ENCODE peak calls at places on chromosome 19, in ten cellular contexts. X is body of pancreas, B is uterus, H is heart left ventricle, K is Peyer's patch, N is breast epithelium, P is stomach, I is sigmoid colon, R is IMR-90, M is tibial nerve. S is an unnamed sample.
A peak's percentile ranks its signal among the peaks of the same experiment; 100 is the strongest.

GRCh38 chr19:17751103-17751911 is at the start of gene FCHO1:
- DNase-seq in X (no peak), B (no peak), H (peak; percentile 77), K (peak; percentile 95), N (no peak), P (peak; percentile 51), I (peak; percentile 71), R (no peak), M (no peak), S (peak; percentile 78)

GRCh38 chr19:40512473-40513344 is 45.9 kb downstream of the SPTBN4 start:
- DNase-seq in X (no peak), B (no peak), H (no peak), K (no peak), N (no peak), P (peak; percentile 27), I (no peak), R (peak; percentile 11), M (no peak), S (no peak)

GRCh38 chr19:3833578-3834348 is 35.1 kb downstream of the ZFR2 start:
- DNase-seq in X (no peak), B (no peak), H (no peak), K (no peak), N (no peak), P (no peak), I (no peak), R (no peak), M (no peak), S (no peak)

GRCh38 chr19:42450314-42450934 is 7.7 kb upstream of the CXCL17 start:
- DNase-seq in X (peak; percentile 91), B (peak; percentile 84), H (peak; percentile 77), K (peak; percentile 76), N (peak; percentile 88), P (peak; percentile 95), I (peak; percentile 89), R (peak; percentile 82), M (peak; percentile 64), S (no peak)

GRCh38 chr19:6239401-6239844 is 40.4 kb downstream of the MLLT1 start:
- DNase-seq in X (no peak), B (no peak), H (no peak), K (no peak), N (peak; percentile 48), P (peak; percentile 66), I (no peak), R (peak; percentile 16), M (no peak), S (no peak)

GRCh38 chr19:1935484-1936208 is 5.3 kb upstream of the CSNK1G2 start:
- DNase-seq in X (no peak), B (no peak), H (peak; percentile 61), K (no peak), N (no peak), P (no peak), I (no peak), R (peak; percentile 28), M (no peak), S (no peak)

GRCh38 chr19:37329686-37330085 is 41.2 kb upstream of the ZNF527 start:
- DNase-seq in X (no peak), B (no peak), H (no peak), K (no peak), N (no peak), P (no peak), I (no peak), R (no peak), M (no peak), S (no peak)

GRCh38 chr19:47310323-47310722 is 662 bp downstream of the C5AR1 start:
- DNase-seq in X (no peak), B (no peak), H (no peak), K (no peak), N (no peak), P (no peak), I (no peak), R (no peak), M (no peak), S (no peak)

GRCh38 chr19:1624458-1624857 is 19.2 kb upstream of the UQCR11 start:
- DNase-seq in X (no peak), B (peak; percentile 32), H (peak; percentile 69), K (peak; percentile 57), N (no peak), P (peak; percentile 55), I (peak; percentile 78), R (peak; percentile 37), M (no peak), S (no peak)

GRCh38 chr19:37148214-37148613 is 24.3 kb downstream of the ZNF585A start:
- DNase-seq in X (no peak), B (no peak), H (no peak), K (no peak), N (no peak), P (no peak), I (no peak), R (no peak), M (no peak), S (no peak)

GRCh38 chr19:21430674-21431073 is 33.7 kb downstream of the ZNF493 start:
- DNase-seq in X (no peak), B (no peak), H (no peak), K (no peak), N (no peak), P (no peak), I (no peak), R (no peak), M (no peak), S (no peak)

GRCh38 chr19:3527250-3527910 is 11.6 kb upstream of the TEKTIP1 start:
- DNase-seq in X (no peak), B (no peak), H (no peak), K (no peak), N (no peak), P (no peak), I (no peak), R (no peak), M (no peak), S (no peak)

GRCh38 chr19:5407356-5407755 is 47.9 kb upstream of the ZNRF4 start:
- DNase-seq in X (no peak), B (no peak), H (no peak), K (no peak), N (no peak), P (no peak), I (no peak), R (peak; percentile 17), M (no peak), S (no peak)

GRCh38 chr19:21590868-21591267 is 85.5 kb downstream of the ZNF429 start:
- DNase-seq in X (no peak), B (no peak), H (no peak), K (no peak), N (no peak), P (no peak), I (no peak), R (no peak), M (no peak), S (no peak)

DNA sequence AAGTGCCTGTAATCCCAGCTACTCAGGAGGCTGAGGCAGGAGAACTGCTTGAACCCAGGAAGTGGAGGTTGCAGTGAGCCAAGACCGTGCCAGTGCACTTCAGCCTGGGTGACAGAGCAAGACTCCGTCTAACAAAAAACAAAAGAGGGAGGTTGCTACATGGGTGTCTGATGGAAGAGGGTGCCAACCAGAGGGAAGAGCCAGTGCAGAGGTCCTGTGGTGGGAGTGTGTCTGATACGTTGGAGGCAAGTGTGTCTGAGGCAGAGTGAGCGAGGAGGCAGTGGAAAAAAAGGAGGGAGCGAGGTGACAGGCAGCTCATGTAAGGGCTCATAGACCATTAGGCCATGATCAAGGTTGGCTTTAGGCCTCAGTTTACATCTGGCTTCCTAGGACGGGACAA is 6.8 kb downstream of the PDE4A start:
- DNase-seq in X (no peak), B (no peak), H (no peak), K (no peak), N (no peak), P (no peak), I (no peak), R (no peak), M (no peak), S (no peak)
- H3K27me3 ChIP-seq in X (no peaks in the 10 kb centered on the region), B (peaks cover 5% of the 10 kb centered on the region), H (peaks cover 21% of the 10 kb centered on the region), K (peaks cover 15% of the 10 kb centered on the region), N (peaks cover 30% of the 10 kb centered on the region), P (peaks cover 58% of the 10 kb centered on the region), I (peaks cover 31% of the 10 kb centered on the region), R (peaks cover 20% of the 10 kb centered on the region), M (no peaks in the 10 kb centered on the region), S (peaks cover 5% of the 10 kb centered on the region)

GRCh38 chr19:13133241-13133870 is 15.3 kb downstream of the NACC1 start:
- DNase-seq in X (no peak), B (no peak), H (no peak), K (no peak), N (no peak), P (no peak), I (no peak), R (no peak), M (no peak), S (no peak)
- TF ChIP-seq POLR2A in X (no peak), B (no peak), H (no peak), K (no peak), N (no peak), P (no peak), I (no peak), R (no peak), M (no peak), S (no peak)

GRCh38 chr19:15195381-15195964 is 5.3 kb downstream of the NOTCH3 start:
- DNase-seq in X (peak; percentile 57), B (peak; percentile 53), H (peak; percentile 78), K (no peak), N (peak; percentile 69), P (peak; percentile 56), I (no peak), R (peak; percentile 61), M (no peak), S (peak; percentile 93)
- TF ChIP-seq CTCF in X (no peak), B (no peak), H (no peak), K (no peak), N (no peak), P (no peak), I (no peak), R (peak; percentile 42), M (no peak), S (no peak)

GRCh38 chr19:13460045-13460444 is 46.2 kb downstream of the CACNA1A start:
- DNase-seq in X (no peak), B (no peak), H (no peak), K (no peak), N (no peak), P (no peak), I (no peak), R (no peak), M (no peak), S (no peak)

GRCh38 chr19:13459351-13459750 is 46.9 kb downstream of the CACNA1A start:
- DNase-seq in X (no peak), B (no peak), H (no peak), K (no peak), N (no peak), P (no peak), I (no peak), R (no peak), M (no peak), S (no peak)

GRCh38 chr19:13466697-13467096 is 39.6 kb downstream of the CACNA1A start:
- DNase-seq in X (no peak), B (no peak), H (no peak), K (no peak), N (no peak), P (no peak), I (no peak), R (no peak), M (no peak), S (no peak)

GRCh38 chr19:13461536-13461935 is 44.7 kb downstream of the CACNA1A start:
- DNase-seq in X (no peak), B (no peak), H (no peak), K (no peak), N (no peak), P (no peak), I (no peak), R (no peak), M (no peak), S (no peak)

DNA sequence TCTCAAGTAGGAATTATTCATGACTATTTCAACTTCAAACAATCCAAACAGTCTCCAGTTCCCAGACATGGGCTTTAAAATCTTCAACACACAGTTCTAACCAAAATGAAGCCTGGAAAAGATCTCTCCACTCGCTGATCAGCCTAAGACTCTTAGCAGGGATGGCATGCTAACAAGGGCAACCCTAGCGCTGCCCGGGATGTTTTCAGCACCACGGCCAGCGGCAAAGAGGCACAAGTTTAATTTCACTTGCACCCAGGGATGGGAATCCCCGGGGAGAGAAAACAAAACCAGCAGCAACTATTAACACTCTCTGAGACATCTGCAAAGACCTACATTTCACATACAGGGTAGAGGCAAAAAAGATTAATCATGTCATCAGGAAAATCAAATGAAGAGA is 43.0 kb downstream of the CACNA1A start:
- DNase-seq in X (no peak), B (no peak), H (no peak), K (no peak), N (no peak), P (no peak), I (no peak), R (peak; percentile 15), M (no peak), S (no peak)
- H3K27me3 ChIP-seq in X (peaks cover 5% of the 10 kb centered on the region), B (no peaks in the 10 kb centered on the region), H (no peaks in the 10 kb centered on the region), K (no peaks in the 10 kb centered on the region), N (peaks cover 27% of the 10 kb centered on the region), P (peaks cover 40% of the 10 kb centered on the region), I (no peaks in the 10 kb centered on the region), R (no peaks in the 10 kb centered on the region), M (no peaks in the 10 kb centered on the region), S (no peaks in the 10 kb centered on the region)

S was measured in upper lobe of left lung.